ENCODE peak calls at places on chromosomes 7 and 10, in ten cellular contexts. L, K, E, S, W, Z, M, Y, C and X are unnamed samples.
A peak's percentile ranks its signal among the peaks of the same experiment; 100 is the strongest.

GRCh38 chr7:70698219-70698832 is 433.6 kb upstream of the GALNT17 start:
- DNase-seq in L (peak; percentile 46), K (peak; percentile 23), E (peak; percentile 52), S (peak; percentile 23), W (peak; percentile 76), Z (no peak), M (no peak), Y (no peak), C (peak; percentile 43), X (peak; percentile 20)

GRCh38 chr10:132884691-132885271 is 57.6 kb downstream of the CFAP46 start:
- DNase-seq in L (no peak), K (no peak), E (no peak), S (no peak), W (no peak), Z (peak; percentile 7), M (no peak), Y (no peak), C (no peak), X (no peak)

GRCh38 chr10:81027223-81027622 is 489.5 kb downstream of the SH2D4B start:
- DNase-seq in L (no peak), K (no peak), E (no peak), S (no peak), W (no peak), Z (no peak), M (no peak), Y (no peak), C (no peak), X (no peak)

GRCh38 chr10:76311752-76312699 is 880.6 kb downstream of the LRMDA start:
- DNase-seq in L (no peak), K (peak; percentile 19), E (no peak), S (peak; percentile 67), W (peak; percentile 45), Z (peak; percentile 63), M (no peak), Y (peak; percentile 50), C (no peak), X (no peak)

GRCh38 chr7:120404042-120404441 is 131.1 kb downstream of the KCND2 start:
- DNase-seq in L (no peak), K (no peak), E (no peak), S (no peak), W (peak; percentile 67), Z (no peak), M (no peak), Y (no peak), C (no peak), X (no peak)

GRCh38 chr7:26891400-26892355 is 27.3 kb upstream of the SKAP2 start:
- DNase-seq in L (peak; percentile 41), K (no peak), E (no peak), S (no peak), W (peak; percentile 49), Z (no peak), M (no peak), Y (no peak), C (peak; percentile 11), X (no peak)

GRCh38 chr7:151426486-151426905 is 13.4 kb downstream of the CRYGN start:
- DNase-seq in L (peak; percentile 97), K (peak; percentile 62), E (peak; percentile 98), S (no peak), W (peak; percentile 98), Z (no peak), M (no peak), Y (no peak), C (peak; percentile 81), X (peak; percentile 65)

GRCh38 chr7:128869944-128870285 is 7.3 kb downstream of the ATP6V1F start:
- DNase-seq in L (no peak), K (no peak), E (no peak), S (no peak), W (no peak), Z (no peak), M (no peak), Y (no peak), C (no peak), X (no peak)

GRCh38 chr7:3154881-3155494 is 111.3 kb upstream of the CARD11 start:
- DNase-seq in L (no peak), K (no peak), E (peak; percentile 20), S (peak; percentile 44), W (peak; percentile 47), Z (peak; percentile 31), M (peak; percentile 43), Y (peak; percentile 26), C (peak; percentile 2), X (peak; percentile 1)

GRCh38 chr7:142855401-142855743 is 496 bp downstream of the EPHB6 start:
- DNase-seq in L (no peak), K (no peak), E (no peak), S (no peak), W (no peak), Z (no peak), M (no peak), Y (no peak), C (no peak), X (no peak)
- TF ChIP-seq CTCF in L (no peak), K (no peak), E (peak; percentile 23), S (no peak), W (no peak), Z (no peak), M (no peak), Y (no peak), C (no peak), X (no peak)

DNA sequence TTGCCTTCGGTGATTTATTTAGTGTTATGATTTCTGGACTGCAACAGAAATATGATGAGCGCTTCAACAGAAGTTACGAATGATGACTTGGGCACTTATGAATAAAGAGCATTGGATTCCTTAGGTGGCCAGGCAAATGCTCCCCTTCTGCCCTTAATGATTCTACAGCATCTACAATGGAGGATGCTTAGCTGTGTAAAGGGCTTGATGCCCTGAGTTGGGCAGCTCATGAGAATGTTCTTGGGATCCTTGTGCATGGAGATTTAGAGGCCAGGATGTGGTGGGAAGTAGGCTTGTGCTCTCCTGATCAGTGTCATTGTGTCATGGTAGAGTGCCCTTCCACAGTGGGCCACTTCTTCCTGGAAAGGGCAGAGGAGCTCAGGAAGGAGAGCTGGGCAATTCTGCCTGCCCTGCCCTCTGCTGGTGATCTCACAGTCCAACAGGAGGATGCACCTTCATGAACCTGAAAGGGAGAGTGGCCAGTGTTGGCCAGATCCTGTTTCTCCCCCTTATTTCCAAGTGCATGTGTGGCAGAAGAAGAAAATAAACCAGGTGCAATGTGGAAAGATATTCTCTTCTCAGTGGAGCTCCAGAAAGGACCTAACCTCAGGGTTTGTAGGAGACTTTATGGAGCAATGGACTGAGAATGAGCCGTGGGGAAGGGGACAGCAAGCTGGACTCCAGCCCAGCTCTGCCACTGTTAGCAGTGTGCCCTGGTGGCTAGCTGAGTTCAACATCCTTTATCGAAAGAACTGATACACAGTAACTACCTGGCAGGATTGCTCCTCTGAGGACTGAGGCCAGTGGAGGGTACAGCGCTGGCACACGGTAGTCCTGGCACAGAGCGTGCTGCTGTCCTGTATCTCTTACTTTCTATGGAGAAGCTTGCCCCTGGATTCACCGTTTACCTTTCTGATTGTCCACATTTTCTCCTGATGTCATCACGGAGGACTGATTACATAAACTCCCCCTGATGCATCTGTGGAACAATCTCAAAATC is 182.9 kb downstream of the BMPER start:
- DNase-seq in L (no peak), K (no peak), E (no peak), S (peak; percentile 69), W (peak; percentile 61), Z (peak; percentile 73), M (no peak), Y (no peak), C (no peak), X (no peak)
- TF ChIP-seq CTCF in L (peak; percentile 54), K (peak; percentile 51), E (peak; percentile 71), S (peak; percentile 94), W (peak; percentile 77), Z (peak; percentile 79), M (no peak), Y (peak; percentile 23), C (peak; percentile 73), X (peak; percentile 62)

DNA sequence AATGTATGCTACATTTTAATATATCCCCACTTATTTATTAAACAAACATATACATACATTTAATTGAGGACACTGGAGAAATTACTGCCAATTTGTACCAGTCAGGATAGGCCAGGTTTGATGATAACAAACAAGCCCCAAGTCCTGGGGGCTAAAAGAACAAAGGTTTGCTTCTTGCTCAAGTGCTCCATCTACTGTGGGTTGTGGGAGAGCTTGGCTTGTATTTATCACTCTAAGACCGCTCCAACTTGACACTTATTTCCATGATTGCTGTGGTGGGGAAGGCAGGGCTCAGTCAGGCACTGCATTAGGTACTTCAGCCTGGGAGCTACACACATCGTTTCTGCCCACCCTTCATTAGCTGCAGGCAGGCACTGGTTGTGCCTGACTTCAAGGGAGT is 136.6 kb upstream of the ZNF32 start:
- DNase-seq in L (no peak), K (no peak), E (no peak), S (no peak), W (no peak), Z (no peak), M (no peak), Y (no peak), C (no peak), X (no peak)
- TF ChIP-seq CTCF in L (no peak), K (peak; percentile 40), E (no peak), S (peak; percentile 42), W (peak; percentile 17), Z (no peak), M (no peak), Y (no peak), C (peak; percentile 21), X (no peak)

GRCh38 chr10:24722131-24722675 is 1.5 kb downstream of the ARHGAP21 start:
- DNase-seq in L (no peak), K (no peak), E (no peak), S (no peak), W (peak; percentile 40), Z (no peak), M (no peak), Y (no peak), C (no peak), X (no peak)

GRCh38 chr10:24724381-24725228 is 918 bp upstream of the ARHGAP21 start:
- DNase-seq in L (peak; percentile 92), K (peak; percentile 98), E (peak; percentile 93), S (peak; percentile 94), W (peak; percentile 96), Z (peak; percentile 97), M (peak; percentile 96), Y (peak; percentile 41), C (peak; percentile 84), X (peak; percentile 92)

GRCh38 chr10:24722676-24723385 is 856 bp downstream of the ARHGAP21 start:
- DNase-seq in L (no peak), K (peak; percentile 71), E (no peak), S (peak; percentile 37), W (peak; percentile 52), Z (peak; percentile 60), M (peak; percentile 46), Y (no peak), C (no peak), X (no peak)

GRCh38 chr10:24723386-24723787 is 300 bp downstream of the ARHGAP21 start:
- DNase-seq in L (no peak), K (no peak), E (no peak), S (no peak), W (no peak), Z (no peak), M (no peak), Y (no peak), C (no peak), X (no peak)

DNA sequence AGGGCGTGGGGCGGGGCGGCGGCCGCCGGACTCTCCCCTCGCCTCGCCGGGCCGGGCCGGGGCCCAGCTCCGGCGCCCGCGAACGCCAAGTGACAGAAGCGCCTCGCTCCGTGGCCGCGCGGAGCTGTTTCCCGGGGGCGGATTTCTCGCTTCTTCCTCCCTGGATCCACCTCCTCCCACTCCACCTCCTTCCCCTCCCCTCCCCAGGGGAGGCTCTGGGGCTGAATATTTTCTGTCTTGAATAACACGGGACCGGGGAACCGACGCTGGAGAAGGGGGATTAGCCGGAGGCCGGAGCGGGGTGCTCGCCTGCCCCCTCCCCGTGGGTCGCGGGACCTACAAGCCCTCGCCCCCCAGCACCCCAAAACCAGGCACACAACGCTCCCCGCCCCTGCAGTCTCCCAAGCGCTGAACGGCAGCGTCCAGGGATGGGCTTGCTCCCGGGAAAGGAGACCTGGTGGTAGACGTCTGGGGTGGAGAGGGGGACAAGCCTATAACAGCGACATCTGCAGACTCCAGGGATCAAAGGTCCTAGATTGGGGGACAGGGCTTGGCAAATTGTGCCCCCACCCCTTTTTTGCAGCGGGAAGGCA is at the start of gene ARHGAP21:
- DNase-seq in L (peak; percentile 65), K (peak; percentile 81), E (no peak), S (peak; percentile 47), W (peak; percentile 84), Z (peak; percentile 40), M (peak; percentile 22), Y (no peak), C (no peak), X (no peak)
- TF ChIP-seq CTCF in L (no peak), K (no peak), E (no peak), S (no peak), W (no peak), Z (no peak), M (no peak), Y (no peak), C (peak; percentile 12), X (no peak)